ENCODE peak calls at places on chromosomes 3 and 15, in four cellular contexts. Q, W, P and K are unnamed samples.

GRCh38 chr3:70832035-70832795 is 519.8 kb upstream of the MDFIC2 start:
- DNase-seq in Q (no peak), W (no peak), P (no peak), K (no peak)

GRCh38 chr15:101615986-101616848 is 36.0 kb downstream of the TM2D3 start:
- DNase-seq in Q (no peak), W (peak), P (no peak), K (no peak)

GRCh38 chr3:127036209-127037020 is 53.5 kb downstream of the PLXNA1 start:
- DNase-seq in Q (no peak), W (no peak), P (no peak), K (no peak)

GRCh38 chr3:35641920-35642532 is 2.7 kb downstream of the ARPP21 start:
- DNase-seq in Q (no peak), W (no peak), P (no peak), K (no peak)

GRCh38 chr3:175941352-175941751 is 1082.2 kb downstream of the NAALADL2 start:
- DNase-seq in Q (no peak), W (no peak), P (no peak), K (no peak)

GRCh38 chr15:82823049-82823448 is 13.6 kb downstream of the WHAMM start:
- DNase-seq in Q (no peak), W (peak), P (no peak), K (no peak)

GRCh38 chr3:129616713-129617112 is 10.2 kb upstream of the PLXND1 start:
- DNase-seq in Q (no peak), W (no peak), P (no peak), K (no peak)

GRCh38 chr3:10517616-10518015 is 12.2 kb upstream of the ATP2B2 start:
- DNase-seq in Q (no peak), W (no peak), P (no peak), K (no peak)

GRCh38 chr15:100987143-100987542 is 68.0 kb downstream of the LRRK1 start:
- DNase-seq in Q (no peak), W (no peak), P (no peak), K (no peak)

GRCh38 chr3:134341391-134341790 is 32.9 kb downstream of the AMOTL2 start:
- DNase-seq in Q (no peak), W (no peak), P (no peak), K (no peak)

GRCh38 chr3:87247086-87247781 is 20.1 kb downstream of the CHMP2B start:
- DNase-seq in Q (no peak), W (no peak), P (no peak), K (no peak)

GRCh38 chr3:74351213-74351612 is 263.2 kb downstream of the CNTN3 start:
- DNase-seq in Q (no peak), W (no peak), P (no peak), K (no peak)

GRCh38 chr15:51888593-51889195 is 59.2 kb downstream of the TMOD3 start:
- DNase-seq in Q (no peak), W (no peak), P (no peak), K (peak)

GRCh38 chr3:166085164-166085830 is 248.1 kb upstream of the BCHE start:
- DNase-seq in Q (no peak), W (no peak), P (no peak), K (no peak)

GRCh38 chr3:127819656-127820055 is 2.7 kb downstream of the MGLL start:
- DNase-seq in Q (no peak), W (no peak), P (no peak), K (no peak)

GRCh38 chr3:114299421-114299820 is 5.6 kb downstream of the TIGIT start:
- DNase-seq in Q (no peak), W (peak), P (no peak), K (peak)

GRCh38 chr3:168951884-168952283 is 711.6 kb downstream of the MECOM start:
- DNase-seq in Q (no peak), W (no peak), P (no peak), K (no peak)

GRCh38 chr3:171824076-171824475 is 13.8 kb upstream of the PLD1 start:
- DNase-seq in Q (no peak), W (no peak), P (no peak), K (no peak)

GRCh38 chr15:32718822-32719716 is 1.3 kb downstream of the GREM1 start:
- DNase-seq in Q (no peak), W (peak), P (no peak), K (no peak)

GRCh38 chr15:70316059-70316600 is 218.4 kb upstream of the TLE3 start:
- DNase-seq in Q (no peak), W (no peak), P (no peak), K (no peak)

GRCh38 chr15:85899927-85900326 is 105.2 kb upstream of the KLHL25 start:
- DNase-seq in Q (no peak), W (no peak), P (no peak), K (no peak)

GRCh38 chr3:183449391-183449790 is 21.0 kb upstream of the MCF2L2 start:
- DNase-seq in Q (no peak), W (no peak), P (no peak), K (no peak)

GRCh38 chr3:37542772-37543449 is 318.8 kb upstream of the CTDSPL start:
- DNase-seq in Q (no peak), W (no peak), P (no peak), K (no peak)